ENCODE peak calls at places on chromosomes 7 and 10, in ten cellular contexts. One of them, this sample, is unnamed.
A peak's percentile ranks its signal among the peaks of the same experiment; 100 is the strongest.

GRCh38 chr7:54581511-54581910 is 39.3 kb downstream of the VSTM2A start:
- DNase-seq in tibial artery: no peak
- DNase-seq in activated CD4-positive, CD25-positive, alpha-beta regulatory T cell: no peak
- DNase-seq in dorsolateral prefrontal cortex: no peak
- DNase-seq in fibroblast of mammary gland: peak; percentile 6
- DNase-seq in T-helper 2 cell: no peak
- DNase-seq in NCI-H187 treated with DMSO at 0.1 percent for 48 hours: no peak
- DNase-seq in adrenal gland: no peak
- DNase-seq in pancreas: no peak
- DNase-seq in EL: peak; percentile 24
- DNase-seq in this sample: no peak

GRCh38 chr7:19404912-19405329 is 259.7 kb upstream of the FERD3L start:
- DNase-seq in tibial artery: no peak
- DNase-seq in activated CD4-positive, CD25-positive, alpha-beta regulatory T cell: no peak
- DNase-seq in dorsolateral prefrontal cortex: no peak
- DNase-seq in fibroblast of mammary gland: peak; percentile 99
- DNase-seq in T-helper 2 cell: no peak
- DNase-seq in NCI-H187 treated with DMSO at 0.1 percent for 48 hours: no peak
- DNase-seq in adrenal gland: peak; percentile 29
- DNase-seq in pancreas: no peak
- DNase-seq in EL: peak; percentile 98
- DNase-seq in this sample: peak; percentile 94

GRCh38 chr10:70594161-70594560 is 8.4 kb downstream of the PRF1 start:
- DNase-seq in tibial artery: no peak
- DNase-seq in activated CD4-positive, CD25-positive, alpha-beta regulatory T cell: no peak
- DNase-seq in dorsolateral prefrontal cortex: no peak
- DNase-seq in fibroblast of mammary gland: no peak
- DNase-seq in T-helper 2 cell: no peak
- DNase-seq in NCI-H187 treated with DMSO at 0.1 percent for 48 hours: no peak
- DNase-seq in adrenal gland: no peak
- DNase-seq in pancreas: no peak
- DNase-seq in EL: no peak
- DNase-seq in this sample: no peak

GRCh38 chr10:71773221-71773971 is at the start of gene VSIR:
- DNase-seq in tibial artery: peak; percentile 96
- DNase-seq in activated CD4-positive, CD25-positive, alpha-beta regulatory T cell: peak; percentile 93
- DNase-seq in dorsolateral prefrontal cortex: peak; percentile 66
- DNase-seq in fibroblast of mammary gland: peak; percentile 64
- DNase-seq in T-helper 2 cell: peak; percentile 90
- DNase-seq in NCI-H187 treated with DMSO at 0.1 percent for 48 hours: no peak
- DNase-seq in adrenal gland: peak; percentile 82
- DNase-seq in pancreas: peak; percentile 66
- DNase-seq in EL: peak; percentile 82
- DNase-seq in this sample: peak; percentile 78

GRCh38 chr10:130751106-130751840 is 560.2 kb downstream of the TCERG1L start:
- DNase-seq in tibial artery: peak; percentile 40
- DNase-seq in activated CD4-positive, CD25-positive, alpha-beta regulatory T cell: no peak
- DNase-seq in dorsolateral prefrontal cortex: no peak
- DNase-seq in fibroblast of mammary gland: no peak
- DNase-seq in T-helper 2 cell: no peak
- DNase-seq in NCI-H187 treated with DMSO at 0.1 percent for 48 hours: no peak
- DNase-seq in adrenal gland: peak; percentile 0
- DNase-seq in pancreas: no peak
- DNase-seq in EL: no peak
- DNase-seq in this sample: no peak

GRCh38 chr10:5529702-5530411 is 5.1 kb downstream of the CALML3 start:
- DNase-seq in tibial artery: peak; percentile 60
- DNase-seq in activated CD4-positive, CD25-positive, alpha-beta regulatory T cell: no peak
- DNase-seq in dorsolateral prefrontal cortex: no peak
- DNase-seq in fibroblast of mammary gland: no peak
- DNase-seq in T-helper 2 cell: no peak
- DNase-seq in NCI-H187 treated with DMSO at 0.1 percent for 48 hours: no peak
- DNase-seq in adrenal gland: no peak
- DNase-seq in pancreas: no peak
- DNase-seq in EL: no peak
- DNase-seq in this sample: no peak

GRCh38 chr7:45446195-45446944 is 127.8 kb upstream of the ADCY1 start:
- DNase-seq in tibial artery: no peak
- DNase-seq in activated CD4-positive, CD25-positive, alpha-beta regulatory T cell: no peak
- DNase-seq in dorsolateral prefrontal cortex: no peak
- DNase-seq in fibroblast of mammary gland: peak; percentile 77
- DNase-seq in T-helper 2 cell: no peak
- DNase-seq in NCI-H187 treated with DMSO at 0.1 percent for 48 hours: no peak
- DNase-seq in adrenal gland: no peak
- DNase-seq in pancreas: no peak
- DNase-seq in EL: no peak
- DNase-seq in this sample: no peak

GRCh38 chr7:74289660-74290589 is 718 bp downstream of the CLIP2 start:
- DNase-seq in tibial artery: peak; percentile 85
- DNase-seq in activated CD4-positive, CD25-positive, alpha-beta regulatory T cell: no peak
- DNase-seq in dorsolateral prefrontal cortex: peak; percentile 58
- DNase-seq in fibroblast of mammary gland: no peak
- DNase-seq in T-helper 2 cell: no peak
- DNase-seq in NCI-H187 treated with DMSO at 0.1 percent for 48 hours: no peak
- DNase-seq in adrenal gland: no peak
- DNase-seq in pancreas: peak; percentile 43
- DNase-seq in EL: peak; percentile 43
- DNase-seq in this sample: no peak

GRCh38 chr7:70728873-70729552 is 402.9 kb upstream of the GALNT17 start:
- DNase-seq in tibial artery: no peak
- DNase-seq in activated CD4-positive, CD25-positive, alpha-beta regulatory T cell: no peak
- DNase-seq in dorsolateral prefrontal cortex: no peak
- DNase-seq in fibroblast of mammary gland: no peak
- DNase-seq in T-helper 2 cell: no peak
- DNase-seq in NCI-H187 treated with DMSO at 0.1 percent for 48 hours: peak; percentile 48
- DNase-seq in adrenal gland: no peak
- DNase-seq in pancreas: no peak
- DNase-seq in EL: no peak
- DNase-seq in this sample: no peak

GRCh38 chr10:11986593-11987216 is 55.9 kb downstream of the UPF2 start:
- DNase-seq in tibial artery: peak; percentile 76
- DNase-seq in activated CD4-positive, CD25-positive, alpha-beta regulatory T cell: peak; percentile 30
- DNase-seq in dorsolateral prefrontal cortex: peak; percentile 58
- DNase-seq in fibroblast of mammary gland: peak; percentile 86
- DNase-seq in T-helper 2 cell: peak; percentile 18
- DNase-seq in NCI-H187 treated with DMSO at 0.1 percent for 48 hours: no peak
- DNase-seq in adrenal gland: peak; percentile 69
- DNase-seq in pancreas: peak; percentile 71
- DNase-seq in EL: peak; percentile 80
- DNase-seq in this sample: peak; percentile 84

GRCh38 chr10:62479523-62479922 is 105.4 kb downstream of the ZNF365 start:
- DNase-seq in tibial artery: no peak
- DNase-seq in activated CD4-positive, CD25-positive, alpha-beta regulatory T cell: no peak
- DNase-seq in dorsolateral prefrontal cortex: no peak
- DNase-seq in fibroblast of mammary gland: no peak
- DNase-seq in T-helper 2 cell: no peak
- DNase-seq in NCI-H187 treated with DMSO at 0.1 percent for 48 hours: no peak
- DNase-seq in adrenal gland: no peak
- DNase-seq in pancreas: no peak
- DNase-seq in EL: no peak
- DNase-seq in this sample: no peak

GRCh38 chr10:12564173-12564572 is 214.8 kb downstream of the CAMK1D start:
- DNase-seq in tibial artery: no peak
- DNase-seq in activated CD4-positive, CD25-positive, alpha-beta regulatory T cell: no peak
- DNase-seq in dorsolateral prefrontal cortex: no peak
- DNase-seq in fibroblast of mammary gland: peak; percentile 38
- DNase-seq in T-helper 2 cell: no peak
- DNase-seq in NCI-H187 treated with DMSO at 0.1 percent for 48 hours: no peak
- DNase-seq in adrenal gland: no peak
- DNase-seq in pancreas: no peak
- DNase-seq in EL: no peak
- DNase-seq in this sample: no peak

GRCh38 chr7:120724448-120724847 is 133.5 kb downstream of the TSPAN12 start:
- DNase-seq in tibial artery: no peak
- DNase-seq in activated CD4-positive, CD25-positive, alpha-beta regulatory T cell: no peak
- DNase-seq in dorsolateral prefrontal cortex: no peak
- DNase-seq in fibroblast of mammary gland: no peak
- DNase-seq in T-helper 2 cell: no peak
- DNase-seq in NCI-H187 treated with DMSO at 0.1 percent for 48 hours: no peak
- DNase-seq in adrenal gland: no peak
- DNase-seq in pancreas: no peak
- DNase-seq in EL: no peak
- DNase-seq in this sample: no peak

GRCh38 chr10:637771-638195 is 51.7 kb downstream of the DIP2C start:
- DNase-seq in tibial artery: no peak
- DNase-seq in activated CD4-positive, CD25-positive, alpha-beta regulatory T cell: no peak
- DNase-seq in dorsolateral prefrontal cortex: no peak
- DNase-seq in fibroblast of mammary gland: no peak
- DNase-seq in T-helper 2 cell: no peak
- DNase-seq in NCI-H187 treated with DMSO at 0.1 percent for 48 hours: no peak
- DNase-seq in adrenal gland: no peak
- DNase-seq in pancreas: no peak
- DNase-seq in EL: no peak
- DNase-seq in this sample: no peak

GRCh38 chr10:2660300-2660699 is 407.0 kb upstream of the PFKP start:
- DNase-seq in tibial artery: no peak
- DNase-seq in activated CD4-positive, CD25-positive, alpha-beta regulatory T cell: no peak
- DNase-seq in dorsolateral prefrontal cortex: no peak
- DNase-seq in fibroblast of mammary gland: no peak
- DNase-seq in T-helper 2 cell: no peak
- DNase-seq in NCI-H187 treated with DMSO at 0.1 percent for 48 hours: no peak
- DNase-seq in adrenal gland: no peak
- DNase-seq in pancreas: no peak
- DNase-seq in EL: no peak
- DNase-seq in this sample: no peak

GRCh38 chr7:55432937-55433784 is 68.0 kb downstream of the LANCL2 start:
- DNase-seq in tibial artery: no peak
- DNase-seq in activated CD4-positive, CD25-positive, alpha-beta regulatory T cell: no peak
- DNase-seq in dorsolateral prefrontal cortex: no peak
- DNase-seq in fibroblast of mammary gland: peak; percentile 58
- DNase-seq in T-helper 2 cell: no peak
- DNase-seq in NCI-H187 treated with DMSO at 0.1 percent for 48 hours: no peak
- DNase-seq in adrenal gland: no peak
- DNase-seq in pancreas: no peak
- DNase-seq in EL: peak; percentile 45
- DNase-seq in this sample: peak; percentile 44

GRCh38 chr10:52927678-52928077 is 155.1 kb upstream of the MBL2 start:
- DNase-seq in tibial artery: no peak
- DNase-seq in activated CD4-positive, CD25-positive, alpha-beta regulatory T cell: no peak
- DNase-seq in dorsolateral prefrontal cortex: no peak
- DNase-seq in fibroblast of mammary gland: no peak
- DNase-seq in T-helper 2 cell: no peak
- DNase-seq in NCI-H187 treated with DMSO at 0.1 percent for 48 hours: no peak
- DNase-seq in adrenal gland: no peak
- DNase-seq in pancreas: no peak
- DNase-seq in EL: no peak
- DNase-seq in this sample: no peak

GRCh38 chr7:55405856-55406541 is 40.9 kb downstream of the LANCL2 start:
- DNase-seq in tibial artery: no peak
- DNase-seq in activated CD4-positive, CD25-positive, alpha-beta regulatory T cell: no peak
- DNase-seq in dorsolateral prefrontal cortex: no peak
- DNase-seq in fibroblast of mammary gland: no peak
- DNase-seq in T-helper 2 cell: no peak
- DNase-seq in NCI-H187 treated with DMSO at 0.1 percent for 48 hours: no peak
- DNase-seq in adrenal gland: no peak
- DNase-seq in pancreas: peak; percentile 51
- DNase-seq in EL: no peak
- DNase-seq in this sample: no peak

GRCh38 chr10:91683976-91684375 is 51.1 kb upstream of the PPP1R3C start:
- DNase-seq in tibial artery: no peak
- DNase-seq in activated CD4-positive, CD25-positive, alpha-beta regulatory T cell: no peak
- DNase-seq in dorsolateral prefrontal cortex: no peak
- DNase-seq in fibroblast of mammary gland: peak; percentile 87
- DNase-seq in T-helper 2 cell: no peak
- DNase-seq in NCI-H187 treated with DMSO at 0.1 percent for 48 hours: no peak
- DNase-seq in adrenal gland: no peak
- DNase-seq in pancreas: no peak
- DNase-seq in EL: peak; percentile 92
- DNase-seq in this sample: peak; percentile 82

GRCh38 chr7:127253289-127254162 is 785 bp upstream of the GRM8 start:
- DNase-seq in tibial artery: peak; percentile 78
- DNase-seq in activated CD4-positive, CD25-positive, alpha-beta regulatory T cell: peak; percentile 18
- DNase-seq in dorsolateral prefrontal cortex: peak; percentile 62
- DNase-seq in fibroblast of mammary gland: peak; percentile 28
- DNase-seq in T-helper 2 cell: peak; percentile 24
- DNase-seq in NCI-H187 treated with DMSO at 0.1 percent for 48 hours: no peak
- DNase-seq in adrenal gland: peak; percentile 49
- DNase-seq in pancreas: peak; percentile 45
- DNase-seq in EL: peak; percentile 46
- DNase-seq in this sample: peak; percentile 63

GRCh38 chr7:158204453-158204852 is 383.2 kb downstream of the PTPRN2 start:
- DNase-seq in tibial artery: no peak
- DNase-seq in activated CD4-positive, CD25-positive, alpha-beta regulatory T cell: no peak
- DNase-seq in dorsolateral prefrontal cortex: no peak
- DNase-seq in fibroblast of mammary gland: no peak
- DNase-seq in T-helper 2 cell: no peak
- DNase-seq in NCI-H187 treated with DMSO at 0.1 percent for 48 hours: no peak
- DNase-seq in adrenal gland: no peak
- DNase-seq in pancreas: no peak
- DNase-seq in EL: no peak
- DNase-seq in this sample: no peak

GRCh38 chr10:78424721-78425120 is 391.1 kb downstream of the RPS24 start:
- DNase-seq in tibial artery: peak; percentile 11
- DNase-seq in activated CD4-positive, CD25-positive, alpha-beta regulatory T cell: no peak
- DNase-seq in dorsolateral prefrontal cortex: no peak
- DNase-seq in fibroblast of mammary gland: peak; percentile 12
- DNase-seq in T-helper 2 cell: no peak
- DNase-seq in NCI-H187 treated with DMSO at 0.1 percent for 48 hours: no peak
- DNase-seq in adrenal gland: peak; percentile 5
- DNase-seq in pancreas: no peak
- DNase-seq in EL: no peak
- DNase-seq in this sample: no peak

GRCh38 chr10:44801383-44802327 is 109.5 kb upstream of the TMEM72 start:
- DNase-seq in tibial artery: peak; percentile 91
- DNase-seq in activated CD4-positive, CD25-positive, alpha-beta regulatory T cell: no peak
- DNase-seq in dorsolateral prefrontal cortex: no peak
- DNase-seq in fibroblast of mammary gland: peak; percentile 90
- DNase-seq in T-helper 2 cell: no peak
- DNase-seq in NCI-H187 treated with DMSO at 0.1 percent for 48 hours: no peak
- DNase-seq in adrenal gland: peak; percentile 95
- DNase-seq in pancreas: peak; percentile 92
- DNase-seq in EL: peak; percentile 98
- DNase-seq in this sample: peak; percentile 88

GRCh38 chr10:93386496-93387369 is 95.4 kb downstream of the MYOF start:
- DNase-seq in tibial artery: no peak
- DNase-seq in activated CD4-positive, CD25-positive, alpha-beta regulatory T cell: no peak
- DNase-seq in dorsolateral prefrontal cortex: no peak
- DNase-seq in fibroblast of mammary gland: peak; percentile 62
- DNase-seq in T-helper 2 cell: peak; percentile 9
- DNase-seq in NCI-H187 treated with DMSO at 0.1 percent for 48 hours: no peak
- DNase-seq in adrenal gland: peak; percentile 20
- DNase-seq in pancreas: no peak
- DNase-seq in EL: peak; percentile 62
- DNase-seq in this sample: peak; percentile 78

GRCh38 chr7:47905071-47905920 is 43.0 kb downstream of the PKD1L1 start:
- DNase-seq in tibial artery: no peak
- DNase-seq in activated CD4-positive, CD25-positive, alpha-beta regulatory T cell: no peak
- DNase-seq in dorsolateral prefrontal cortex: no peak
- DNase-seq in fibroblast of mammary gland: no peak
- DNase-seq in T-helper 2 cell: no peak
- DNase-seq in NCI-H187 treated with DMSO at 0.1 percent for 48 hours: no peak
- DNase-seq in adrenal gland: no peak
- DNase-seq in pancreas: no peak
- DNase-seq in EL: no peak
- DNase-seq in this sample: peak; percentile 5

GRCh38 chr7:64879097-64879730 is 23.9 kb upstream of the ZNF273 start:
- DNase-seq in tibial artery: peak; percentile 37
- DNase-seq in activated CD4-positive, CD25-positive, alpha-beta regulatory T cell: no peak
- DNase-seq in dorsolateral prefrontal cortex: no peak
- DNase-seq in fibroblast of mammary gland: no peak
- DNase-seq in T-helper 2 cell: no peak
- DNase-seq in NCI-H187 treated with DMSO at 0.1 percent for 48 hours: no peak
- DNase-seq in adrenal gland: no peak
- DNase-seq in pancreas: no peak
- DNase-seq in EL: no peak
- DNase-seq in this sample: no peak

GRCh38 chr10:13792011-13792410 is 205.2 kb downstream of the PRPF18 start:
- DNase-seq in tibial artery: peak; percentile 70
- DNase-seq in activated CD4-positive, CD25-positive, alpha-beta regulatory T cell: no peak
- DNase-seq in dorsolateral prefrontal cortex: no peak
- DNase-seq in fibroblast of mammary gland: no peak
- DNase-seq in T-helper 2 cell: no peak
- DNase-seq in NCI-H187 treated with DMSO at 0.1 percent for 48 hours: no peak
- DNase-seq in adrenal gland: peak; percentile 49
- DNase-seq in pancreas: peak; percentile 26
- DNase-seq in EL: no peak
- DNase-seq in this sample: no peak

GRCh38 chr10:133422821-133423771 is 1.3 kb downstream of the SPRN start:
- DNase-seq in tibial artery: peak; percentile 64
- DNase-seq in activated CD4-positive, CD25-positive, alpha-beta regulatory T cell: no peak
- DNase-seq in dorsolateral prefrontal cortex: no peak
- DNase-seq in fibroblast of mammary gland: no peak
- DNase-seq in T-helper 2 cell: no peak
- DNase-seq in NCI-H187 treated with DMSO at 0.1 percent for 48 hours: no peak
- DNase-seq in adrenal gland: no peak
- DNase-seq in pancreas: no peak
- DNase-seq in EL: no peak
- DNase-seq in this sample: no peak

This sample was measured in mesenchymal stem cell.